ENCODE peak calls at places on chromosome 2, in four cellular contexts. One of them, this sample, is unnamed.
A peak's percentile ranks its signal among the peaks of the same experiment; 100 is the strongest.

GRCh38 chr2:96342085-96342484 is 6.5 kb downstream of the NCAPH start:
- DNase-seq in GM23338: no peak
- DNase-seq in ascending aorta: no peak
- DNase-seq in right atrium auricular region: no peak
- DNase-seq in this sample: no peak

GRCh38 chr2:166464187-166464586 is 29.9 kb downstream of the SCN7A start:
- DNase-seq in GM23338: no peak
- DNase-seq in ascending aorta: no peak
- DNase-seq in right atrium auricular region: no peak
- DNase-seq in this sample: no peak

GRCh38 chr2:80499095-80499494 is 194.5 kb upstream of the LRRTM1 start:
- DNase-seq in GM23338: peak; percentile 63
- DNase-seq in ascending aorta: no peak
- DNase-seq in right atrium auricular region: no peak
- DNase-seq in this sample: peak; percentile 83

GRCh38 chr2:20403693-20404381 is 43.0 kb upstream of the RHOB start:
- DNase-seq in GM23338: no peak
- DNase-seq in ascending aorta: peak; percentile 43
- DNase-seq in right atrium auricular region: peak; percentile 30
- DNase-seq in this sample: no peak

GRCh38 chr2:164134368-164134767 is 398.6 kb upstream of the FIGN start:
- DNase-seq in GM23338: no peak
- DNase-seq in ascending aorta: no peak
- DNase-seq in right atrium auricular region: no peak
- DNase-seq in this sample: no peak

GRCh38 chr2:171272039-171272438 is 111.3 kb upstream of the TLK1 start:
- DNase-seq in GM23338: no peak
- DNase-seq in ascending aorta: peak; percentile 69
- DNase-seq in right atrium auricular region: no peak
- DNase-seq in this sample: no peak

GRCh38 chr2:36677386-36677785 is 19.1 kb upstream of the VIT start:
- DNase-seq in GM23338: no peak
- DNase-seq in ascending aorta: no peak
- DNase-seq in right atrium auricular region: no peak
- DNase-seq in this sample: no peak

GRCh38 chr2:38438133-38438532 is 61.1 kb upstream of the ATL2 start:
- DNase-seq in GM23338: no peak
- DNase-seq in ascending aorta: no peak
- DNase-seq in right atrium auricular region: no peak
- DNase-seq in this sample: no peak

GRCh38 chr2:173427887-173428683 is 73.4 kb downstream of the CDCA7 start:
- DNase-seq in GM23338: no peak
- DNase-seq in ascending aorta: no peak
- DNase-seq in right atrium auricular region: no peak
- DNase-seq in this sample: peak; percentile 58

GRCh38 chr2:172200495-172201085 is 97.9 kb upstream of the DLX2 start:
- DNase-seq in GM23338: peak; percentile 78
- DNase-seq in ascending aorta: no peak
- DNase-seq in right atrium auricular region: no peak
- DNase-seq in this sample: peak; percentile 58

GRCh38 chr2:176585791-176586190 is 316.5 kb downstream of the MTX2 start:
- DNase-seq in GM23338: no peak
- DNase-seq in ascending aorta: no peak
- DNase-seq in right atrium auricular region: no peak
- DNase-seq in this sample: no peak

GRCh38 chr2:42268528-42269151 is 92.4 kb downstream of the COX7A2L start:
- DNase-seq in GM23338: no peak
- DNase-seq in ascending aorta: no peak
- DNase-seq in right atrium auricular region: no peak
- DNase-seq in this sample: no peak

GRCh38 chr2:182545420-182546167 is 118.8 kb upstream of the PDE1A start:
- DNase-seq in GM23338: no peak
- DNase-seq in ascending aorta: no peak
- DNase-seq in right atrium auricular region: no peak
- DNase-seq in this sample: no peak

GRCh38 chr2:47016172-47016913 is 100.7 kb upstream of the MCFD2 start:
- DNase-seq in GM23338: peak; percentile 57
- DNase-seq in ascending aorta: no peak
- DNase-seq in right atrium auricular region: no peak
- DNase-seq in this sample: peak; percentile 83

GRCh38 chr2:84875213-84875560 is 5.7 kb downstream of the TRABD2A start:
- DNase-seq in GM23338: no peak
- DNase-seq in ascending aorta: peak; percentile 38
- DNase-seq in right atrium auricular region: peak; percentile 50
- DNase-seq in this sample: no peak

GRCh38 chr2:33673937-33674336 is 74.8 kb upstream of the FAM98A start:
- DNase-seq in GM23338: peak; percentile 13
- DNase-seq in ascending aorta: no peak
- DNase-seq in right atrium auricular region: no peak
- DNase-seq in this sample: peak; percentile 48

GRCh38 chr2:67858886-67859285 is 203.9 kb downstream of the C1D start:
- DNase-seq in GM23338: no peak
- DNase-seq in ascending aorta: no peak
- DNase-seq in right atrium auricular region: no peak
- DNase-seq in this sample: no peak

GRCh38 chr2:103788875-103789715 is 1027.3 kb downstream of the TMEM182 start:
- DNase-seq in GM23338: peak; percentile 76
- DNase-seq in ascending aorta: no peak
- DNase-seq in right atrium auricular region: no peak
- DNase-seq in this sample: peak; percentile 57

GRCh38 chr2:150916997-150917396 is 344.7 kb downstream of the RBM43 start:
- DNase-seq in GM23338: no peak
- DNase-seq in ascending aorta: no peak
- DNase-seq in right atrium auricular region: no peak
- DNase-seq in this sample: no peak

GRCh38 chr2:66569321-66569851 is 134.5 kb downstream of the MEIS1 start:
- DNase-seq in GM23338: no peak
- DNase-seq in ascending aorta: no peak
- DNase-seq in right atrium auricular region: no peak
- DNase-seq in this sample: peak; percentile 92

GRCh38 chr2:8761529-8762164 is 75.8 kb downstream of the KIDINS220 start:
- DNase-seq in GM23338: peak; percentile 30
- DNase-seq in ascending aorta: no peak
- DNase-seq in right atrium auricular region: no peak
- DNase-seq in this sample: peak; percentile 46

GRCh38 chr2:40105593-40105992 is 326.5 kb upstream of the THUMPD2 start:
- DNase-seq in GM23338: no peak
- DNase-seq in ascending aorta: no peak
- DNase-seq in right atrium auricular region: no peak
- DNase-seq in this sample: peak; percentile 40

GRCh38 chr2:237488901-237489860 is 2.1 kb downstream of the MLPH start:
- DNase-seq in GM23338: no peak
- DNase-seq in ascending aorta: no peak
- DNase-seq in right atrium auricular region: no peak
- DNase-seq in this sample: no peak

GRCh38 chr2:16224298-16225045 is 284.1 kb downstream of the MYCN start:
- DNase-seq in GM23338: no peak
- DNase-seq in ascending aorta: no peak
- DNase-seq in right atrium auricular region: no peak
- DNase-seq in this sample: peak; percentile 94

GRCh38 chr2:213691351-213691750 is 407.1 kb downstream of the SPAG16 start:
- DNase-seq in GM23338: no peak
- DNase-seq in ascending aorta: no peak
- DNase-seq in right atrium auricular region: no peak
- DNase-seq in this sample: no peak

GRCh38 chr2:170365686-170366085 is 187.7 kb downstream of the MYO3B start:
- DNase-seq in GM23338: no peak
- DNase-seq in ascending aorta: no peak
- DNase-seq in right atrium auricular region: no peak
- DNase-seq in this sample: no peak

GRCh38 chr2:30613001-30613400 is 166.0 kb downstream of the LCLAT1 start:
- DNase-seq in GM23338: no peak
- DNase-seq in ascending aorta: no peak
- DNase-seq in right atrium auricular region: no peak
- DNase-seq in this sample: peak; percentile 59

GRCh38 chr2:68824831-68825230 is 46.4 kb downstream of the BMP10 start:
- DNase-seq in GM23338: no peak
- DNase-seq in ascending aorta: no peak
- DNase-seq in right atrium auricular region: no peak
- DNase-seq in this sample: no peak

GRCh38 chr2:225668606-225669266 is 269.2 kb downstream of the NYAP2 start:
- DNase-seq in GM23338: peak; percentile 69
- DNase-seq in ascending aorta: no peak
- DNase-seq in right atrium auricular region: no peak
- DNase-seq in this sample: peak; percentile 81

GRCh38 chr2:236765475-236765874 is 195.8 kb downstream of the ACKR3 start:
- DNase-seq in GM23338: no peak
- DNase-seq in ascending aorta: peak; percentile 9
- DNase-seq in right atrium auricular region: no peak
- DNase-seq in this sample: peak; percentile 85

GRCh38 chr2:68911714-68912510 is 40.7 kb upstream of the BMP10 start:
- DNase-seq in GM23338: no peak
- DNase-seq in ascending aorta: no peak
- DNase-seq in right atrium auricular region: no peak
- DNase-seq in this sample: no peak

GRCh38 chr2:190088917-190089316 is 26.4 kb upstream of the MSTN start:
- DNase-seq in GM23338: peak; percentile 83
- DNase-seq in ascending aorta: peak; percentile 64
- DNase-seq in right atrium auricular region: no peak
- DNase-seq in this sample: peak; percentile 89

GRCh38 chr2:20852139-20852538 is 29.2 kb upstream of the LDAH start:
- DNase-seq in GM23338: no peak
- DNase-seq in ascending aorta: no peak
- DNase-seq in right atrium auricular region: no peak
- DNase-seq in this sample: peak; percentile 22

GRCh38 chr2:20537423-20538307 is 90.8 kb downstream of the RHOB start:
- DNase-seq in GM23338: no peak
- DNase-seq in ascending aorta: no peak
- DNase-seq in right atrium auricular region: no peak
- DNase-seq in this sample: no peak

GRCh38 chr2:27707462-27708256 is 44.0 kb downstream of the SLC4A1AP start:
- DNase-seq in GM23338: no peak
- DNase-seq in ascending aorta: peak; percentile 91
- DNase-seq in right atrium auricular region: peak; percentile 63
- DNase-seq in this sample: no peak

GRCh38 chr2:238100049-238100820 is at the start of gene ESPNL:
- DNase-seq in GM23338: no peak
- DNase-seq in ascending aorta: peak; percentile 55
- DNase-seq in right atrium auricular region: no peak
- DNase-seq in this sample: peak; percentile 89

GRCh38 chr2:237727363-237727762 is 71.2 kb upstream of the RBM44 start:
- DNase-seq in GM23338: no peak
- DNase-seq in ascending aorta: no peak
- DNase-seq in right atrium auricular region: peak; percentile 68
- DNase-seq in this sample: no peak